ENCODE peak calls at places on chromosomes 4 and X, in five cellular contexts. U, N, E, T and R are unnamed samples.
A peak's percentile ranks its signal among the peaks of the same experiment; 100 is the strongest.

GRCh38 chr4:103753868-103754653 is 34.3 kb upstream of the TACR3 start:
- DNase-seq in E (no peak), N (no peak), T (no peak), U (peak; percentile 3), R (no peak)

GRCh38 chr4:184434021-184434420 is 40.3 kb downstream of the IRF2 start:
- DNase-seq in E (no peak), U (no peak), T (no peak), N (no peak), R (no peak)

GRCh38 chr4:26307027-26307426 is 13.8 kb upstream of the RBPJ start:
- DNase-seq in T (no peak), E (no peak), N (no peak), U (no peak), R (no peak)

GRCh38 chrX:129965166-129965565 is 17.3 kb upstream of the BCORL1 start:
- DNase-seq in E (no peak), N (no peak), U (no peak), T (no peak), R (no peak)

GRCh38 chr4:185559913-185560281 is 24.6 kb upstream of the PDLIM3 start:
- DNase-seq in N (no peak), E (peak; percentile 74), T (peak; percentile 75), U (no peak), R (no peak)

GRCh38 chrX:37692918-37693317 is 7.3 kb downstream of the XK start:
- DNase-seq in U (no peak), E (peak; percentile 17), N (no peak), T (peak; percentile 17), R (no peak)

GRCh38 chr4:181566490-181566889 is 676.7 kb upstream of the TENM3 start:
- DNase-seq in U (no peak), N (no peak), T (no peak), E (peak; percentile 80), R (no peak)

GRCh38 chr4:6221851-6222760 is 21.8 kb upstream of the JAKMIP1 start:
- DNase-seq in E (peak; percentile 9), N (peak; percentile 72), U (peak; percentile 88), T (peak; percentile 5), R (no peak)

GRCh38 chr4:25021206-25021605 is 9.5 kb downstream of the LGI2 start:
- DNase-seq in U (no peak), N (no peak), E (no peak), T (no peak), R (no peak)

GRCh38 chr4:186161138-186161537 is 30.2 kb upstream of the CYP4V2 start:
- DNase-seq in N (no peak), T (no peak), E (no peak), U (peak; percentile 45), R (no peak)

GRCh38 chr4:112284662-112285411 is 867 bp downstream of the TIFA start:
- DNase-seq in T (peak; percentile 73), U (no peak), E (peak; percentile 39), N (no peak), R (no peak)

GRCh38 chr4:4401049-4401448 is 14.1 kb downstream of the NSG1 start:
- DNase-seq in U (no peak), N (no peak), T (no peak), E (no peak), R (no peak)

GRCh38 chr4:66108898-66109297 is 438.6 kb upstream of the EPHA5 start:
- DNase-seq in N (no peak), U (peak; percentile 3), T (no peak), E (no peak), R (no peak)
- TF ChIP-seq CTCF in N (no peak), U (peak; percentile 11), T (no peak), E (no peak), R (no peak)

GRCh38 chrX:21840199-21840557 is 761 bp downstream of the MBTPS2 start:
- DNase-seq in N (no peak), U (no peak), T (no peak), E (peak; percentile 20), R (no peak)

GRCh38 chrX:21838937-21839333 is 482 bp upstream of the MBTPS2 start:
- DNase-seq in E (no peak), U (no peak), N (no peak), T (no peak), R (no peak)

GRCh38 chrX:21843179-21843578 is 3.8 kb downstream of the MBTPS2 start:
- DNase-seq in N (no peak), E (no peak), U (no peak), T (no peak), R (no peak)

GRCh38 chrX:21837056-21837455 is 2.4 kb upstream of the MBTPS2 start:
- DNase-seq in U (no peak), E (no peak), T (no peak), N (no peak), R (no peak)

GRCh38 chrX:21839334-21840198 is at the start of gene MBTPS2:
- DNase-seq in N (peak; percentile 63), T (peak; percentile 79), E (peak; percentile 93), U (peak; percentile 85), R (peak; percentile 29)
- TF ChIP-seq CTCF in N (no peak), T (no peak), E (peak; percentile 29), U (no peak), R (no peak)

GRCh38 chrX:79592259-79592658 is 225.1 kb upstream of the ITM2A start:
- DNase-seq in N (no peak), U (peak; percentile 2), T (no peak), E (no peak), R (no peak)
- TF ChIP-seq CTCF in N (no peak), U (peak; percentile 34), T (no peak), E (no peak), R (no peak)

DNA sequence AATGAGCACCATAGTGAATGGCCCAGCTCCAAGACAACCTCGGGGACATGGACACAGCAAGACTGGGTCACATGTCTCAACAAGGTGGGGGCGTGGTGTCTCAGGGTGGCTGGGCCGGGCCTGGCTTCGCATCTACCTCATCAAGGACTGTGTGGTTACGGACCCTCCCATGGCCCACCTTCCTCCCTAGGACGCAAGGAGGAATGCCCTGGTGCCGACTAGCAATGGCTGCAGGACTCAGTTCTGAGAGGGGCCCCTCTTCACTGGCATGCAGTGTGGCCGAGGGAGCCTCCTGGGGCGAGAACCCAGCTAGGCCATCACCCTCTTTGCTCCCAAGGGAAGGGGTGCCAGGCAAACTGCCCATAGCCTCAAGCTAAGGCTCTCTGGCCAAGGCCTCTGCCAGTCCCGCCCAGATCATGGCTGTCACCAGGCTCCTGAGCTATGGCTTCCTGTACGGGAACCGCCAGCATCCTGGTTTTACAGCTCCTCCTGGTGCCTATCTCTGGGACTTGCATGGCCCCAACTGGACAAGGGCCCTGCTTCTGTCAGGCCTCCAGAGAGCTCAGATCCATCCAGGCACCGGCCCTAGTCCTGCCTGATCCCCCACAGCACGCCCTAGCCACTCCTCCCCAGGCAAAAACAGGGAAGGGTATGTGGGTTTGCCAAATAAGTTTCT is 218.0 kb upstream of the AGTR2 start:
- DNase-seq in U (peak; percentile 28), E (no peak), N (peak; percentile 62), T (no peak), R (no peak)
- TF ChIP-seq CTCF in U (no peak), E (no peak), N (peak; percentile 49), T (no peak), R (no peak)

GRCh38 chr4:23904639-23905061 is 14.8 kb upstream of the PPARGC1A start:
- DNase-seq in E (no peak), U (no peak), N (peak; percentile 39), T (peak; percentile 67), R (no peak)

GRCh38 chr4:23900636-23901035 is 10.8 kb upstream of the PPARGC1A start:
- DNase-seq in U (no peak), N (no peak), T (no peak), E (no peak), R (no peak)

GRCh38 chr4:23902203-23902602 is 12.4 kb upstream of the PPARGC1A start:
- DNase-seq in T (no peak), N (no peak), U (peak; percentile 7), E (no peak), R (no peak)

GRCh38 chr4:23906839-23907238 is 17.0 kb upstream of the PPARGC1A start:
- DNase-seq in E (no peak), U (no peak), T (no peak), N (no peak), R (no peak)

DNA sequence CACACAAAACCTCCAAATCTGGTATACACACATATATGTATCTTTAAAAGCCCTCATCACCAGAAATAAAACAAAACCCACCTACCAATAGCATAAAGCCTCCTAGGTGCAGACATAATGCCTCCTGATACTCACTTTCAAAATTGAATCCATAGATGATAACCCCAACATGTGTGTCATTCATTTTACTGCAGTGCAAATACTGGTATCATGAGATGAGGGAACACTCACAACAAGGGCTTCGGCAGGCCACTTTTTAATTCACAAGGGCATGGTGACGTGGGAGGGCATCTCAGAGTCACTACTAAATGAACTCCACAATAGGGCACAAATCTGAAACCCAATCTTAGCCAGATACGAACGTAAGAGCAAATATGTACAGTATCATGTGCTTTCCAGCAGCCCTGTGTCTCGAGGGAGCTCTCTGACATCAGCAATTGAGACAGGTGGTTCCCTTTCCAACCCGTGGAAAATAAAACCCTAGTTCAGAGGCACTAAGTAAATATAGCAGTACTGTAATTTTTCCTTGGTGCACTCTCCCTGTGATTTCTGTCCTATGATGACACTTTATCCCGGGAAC is 14.1 kb upstream of the PPARGC1A start:
- DNase-seq in U (no peak), T (no peak), E (no peak), N (no peak), R (no peak)
- TF ChIP-seq CTCF in U (no peak), T (no peak), E (no peak), N (no peak), R (no peak)

DNA sequence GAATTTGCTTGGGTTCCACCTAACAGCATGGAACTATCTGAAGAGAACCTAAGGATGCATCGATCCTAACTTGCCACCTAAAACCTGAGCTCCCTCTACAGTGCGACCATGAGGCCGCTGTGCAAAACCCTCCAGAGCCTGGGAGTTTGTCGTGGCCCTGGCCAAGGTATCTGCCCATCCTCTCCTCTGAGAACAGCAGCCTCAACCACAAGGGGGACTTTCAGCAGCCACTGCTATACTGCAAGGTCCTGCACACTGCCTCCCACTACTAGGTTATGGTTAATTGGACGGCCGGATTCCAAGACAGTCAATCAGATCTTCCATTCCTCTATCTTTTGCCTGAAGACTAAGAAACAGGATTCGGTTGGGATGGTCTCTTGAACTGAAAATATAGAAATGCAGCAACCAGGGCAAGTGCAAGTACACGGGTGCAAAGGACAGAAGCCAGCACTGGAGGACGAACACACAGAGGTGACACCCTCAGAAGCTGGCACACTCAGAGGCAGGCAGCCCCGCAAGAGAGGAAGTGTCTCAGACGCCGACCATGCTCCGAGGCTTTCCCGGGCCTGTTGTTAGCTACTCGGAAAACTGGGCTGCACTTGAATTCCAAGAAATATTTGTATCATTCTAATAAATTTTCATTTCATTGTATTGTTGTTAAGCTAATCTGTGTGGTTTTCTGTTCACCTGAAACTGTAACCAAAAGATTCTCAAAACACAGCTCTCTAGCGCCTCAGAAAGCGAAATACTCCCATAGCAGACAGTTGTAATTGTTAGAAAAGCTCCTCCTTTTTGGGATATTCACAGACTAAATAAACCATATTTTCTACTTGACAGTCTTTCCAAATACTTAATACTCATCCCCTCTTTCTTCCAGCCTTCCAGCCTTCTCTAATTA is 63.3 kb downstream of the AFAP1 start:
- DNase-seq in U (peak; percentile 58), N (no peak), T (peak; percentile 66), E (peak; percentile 58), R (no peak)
- TF ChIP-seq CTCF in U (peak; percentile 42), N (no peak), T (peak; percentile 34), E (peak; percentile 45), R (no peak)

DNA sequence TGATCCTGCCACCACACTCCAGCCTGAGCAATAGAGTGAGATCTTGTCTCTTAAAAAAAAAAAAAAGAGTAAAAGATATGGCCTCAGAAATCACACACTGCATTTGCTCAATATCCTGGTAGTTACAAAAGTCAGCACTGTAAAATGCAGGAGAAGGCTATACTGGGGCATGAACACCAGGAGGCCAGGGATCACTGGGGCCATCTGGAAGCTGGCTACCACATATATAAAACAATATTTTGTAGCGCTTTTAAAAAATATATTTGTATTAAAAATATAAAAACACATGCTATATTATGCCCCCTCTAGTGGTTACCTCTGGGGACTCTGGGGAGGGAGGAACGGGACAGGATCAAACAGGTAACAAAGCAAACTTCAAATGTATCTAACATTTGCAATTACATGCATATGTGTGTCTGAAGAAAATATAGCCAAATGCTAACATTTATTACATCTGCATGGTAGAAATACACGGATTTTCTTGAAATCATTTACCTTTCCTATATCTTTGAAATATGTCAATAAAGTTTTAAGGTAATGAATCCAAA is 4.0 kb downstream of the C4orf46 start:
- DNase-seq in N (no peak), U (peak; percentile 59), T (peak; percentile 13), E (no peak), R (no peak)
- TF ChIP-seq CTCF in N (peak; percentile 55), U (peak; percentile 80), T (peak; percentile 86), E (peak; percentile 64), R (no peak)